ENCODE peak calls at places on chromosomes 1 and 21, in ten cellular contexts. E is EH, B is ELF-1, Y is DND-41, V is foreskin fibroblast, R is cardiac fibroblast, M is T-helper 9 cell, W is NCI-H1105, K is SW480, J is cardiac septum. C is an unnamed sample.

GRCh38 chr1:9039761-9040658 is 13.8 kb upstream of the SLC2A7 start:
- DNase-seq in V (no peak), R (no peak), B (no peak), M (no peak), E (peak; percentile 27), Y (no peak), J (no peak), K (no peak), W (no peak), C (no peak)

GRCh38 chr1:28811766-28812668 is at the start of gene OPRD1:
- DNase-seq in W (peak; percentile 39), B (peak; percentile 47), M (no peak), Y (no peak), J (no peak), E (no peak), V (peak; percentile 28), K (no peak), R (no peak), C (no peak)

GRCh38 chr1:24912359-24913273 is 17.5 kb downstream of the RUNX3 start:
- DNase-seq in V (no peak), J (no peak), E (peak; percentile 28), Y (no peak), R (no peak), B (peak; percentile 81), M (no peak), W (no peak), K (no peak), C (no peak)

GRCh38 chr1:248596615-248597014 is 885 bp downstream of the OR2T10 start:
- DNase-seq in W (no peak), M (no peak), E (no peak), K (no peak), R (peak; percentile 2), Y (peak; percentile 5), V (no peak), J (no peak), B (no peak), C (no peak)

GRCh38 chr21:31135536-31136184 is 97.4 kb upstream of the KRTAP19-8 start:
- DNase-seq in K (no peak), Y (no peak), J (no peak), R (no peak), W (no peak), V (no peak), M (no peak), B (no peak), E (no peak), C (no peak)

GRCh38 chr1:173503391-173503790 is 26.3 kb downstream of the PRDX6 start:
- DNase-seq in M (no peak), Y (no peak), W (no peak), E (peak; percentile 44), R (peak; percentile 19), B (no peak), V (peak; percentile 78), K (no peak), J (no peak), C (peak; percentile 71)

GRCh38 chr21:16116798-16117197 is 387.0 kb downstream of the USP25 start:
- DNase-seq in J (no peak), V (peak; percentile 79), Y (no peak), W (no peak), M (no peak), B (no peak), R (peak; percentile 88), K (no peak), E (peak; percentile 81), C (no peak)

GRCh38 chr1:151612506-151613274 is 840 bp downstream of the SNX27 start:
- DNase-seq in V (peak; percentile 56), E (peak; percentile 43), M (no peak), K (peak; percentile 13), R (peak; percentile 23), B (peak; percentile 14), Y (peak; percentile 57), W (peak; percentile 7), J (no peak), C (no peak)

GRCh38 chr1:224640587-224640986 is 24.5 kb downstream of the CNIH3 start:
- DNase-seq in V (no peak), M (no peak), K (no peak), J (peak; percentile 33), W (no peak), E (peak; percentile 7), R (no peak), Y (no peak), B (peak; percentile 27), C (no peak)

GRCh38 chr1:226702318-226702956 is 36.6 kb downstream of the ITPKB start:
- DNase-seq in Y (no peak), J (no peak), B (peak; percentile 72), E (peak; percentile 67), W (no peak), V (peak; percentile 85), M (no peak), R (peak; percentile 78), K (no peak), C (peak; percentile 46)

GRCh38 chr1:24417681-24418080 is 2.1 kb downstream of the NIPAL3 start:
- DNase-seq in M (no peak), K (no peak), E (peak; percentile 84), V (peak; percentile 48), W (no peak), B (no peak), Y (no peak), R (peak; percentile 51), J (no peak), C (no peak)

GRCh38 chr1:8343464-8344001 is 25.6 kb downstream of the SLC45A1 start:
- DNase-seq in W (no peak), B (no peak), E (peak; percentile 98), M (no peak), J (no peak), V (peak; percentile 98), Y (no peak), K (peak; percentile 58), R (peak; percentile 97), C (no peak)

GRCh38 chr1:99441234-99442095 is 177.2 kb downstream of the PLPPR4 start:
- DNase-seq in V (peak; percentile 59), R (peak; percentile 51), M (no peak), Y (peak; percentile 73), J (no peak), W (no peak), E (peak; percentile 89), B (no peak), K (peak; percentile 60), C (no peak)

GRCh38 chr1:45976623-45977022 is 155.8 kb downstream of the PIK3R3 start:
- DNase-seq in K (no peak), W (no peak), E (no peak), R (no peak), Y (no peak), J (no peak), V (no peak), M (no peak), B (no peak), C (no peak)

GRCh38 chr1:11413907-11414495 is 65.0 kb upstream of the DISP3 start:
- DNase-seq in E (no peak), J (no peak), B (peak; percentile 54), Y (no peak), V (no peak), K (no peak), M (no peak), R (no peak), W (peak; percentile 45), C (no peak)

GRCh38 chr1:58528518-58528917 is 18.0 kb downstream of the OMA1 start:
- DNase-seq in R (peak; percentile 90), E (peak; percentile 76), M (no peak), K (no peak), W (no peak), V (peak; percentile 80), J (no peak), Y (no peak), B (no peak), C (no peak)

GRCh38 chr1:22489823-22490222 is 38.2 kb downstream of the ZBTB40 start:
- DNase-seq in W (no peak), Y (no peak), V (no peak), J (no peak), R (no peak), E (no peak), K (no peak), B (no peak), M (no peak), C (no peak)

GRCh38 chr1:36458910-36459309 is 5.3 kb downstream of the MRPS15 start:
- DNase-seq in W (no peak), M (no peak), K (no peak), Y (no peak), R (no peak), E (no peak), V (no peak), J (no peak), B (no peak), C (no peak)

GRCh38 chr1:203764105-203765028 is 616 bp upstream of the LAX1 start:
- DNase-seq in R (no peak), Y (no peak), E (no peak), B (no peak), M (no peak), J (no peak), V (no peak), W (no peak), K (no peak), C (no peak)

GRCh38 chr1:43241352-43241953 is 28.3 kb upstream of the TMEM125 start:
- DNase-seq in J (no peak), M (no peak), V (peak; percentile 49), K (peak; percentile 82), E (peak; percentile 46), R (peak; percentile 57), W (no peak), B (peak; percentile 69), Y (no peak), C (no peak)

GRCh38 chr1:46996659-46997281 is 26.7 kb upstream of the CYP4X1 start:
- DNase-seq in K (peak; percentile 8), W (no peak), V (no peak), B (no peak), R (no peak), J (no peak), E (no peak), Y (no peak), M (no peak), C (no peak)

GRCh38 chr1:220347654-220348175 is 75.5 kb upstream of the RAB3GAP2 start:
- DNase-seq in K (no peak), W (no peak), E (peak; percentile 7), Y (no peak), R (no peak), V (no peak), J (no peak), M (no peak), B (no peak), C (no peak)

GRCh38 chr1:6513296-6513928 is 21.9 kb upstream of the PLEKHG5 start:
- DNase-seq in B (peak; percentile 89), K (no peak), W (no peak), J (peak; percentile 73), M (no peak), R (no peak), Y (no peak), E (no peak), V (no peak), C (no peak)

GRCh38 chr1:30516505-30516858 is 206.9 kb downstream of the MATN1 start:
- DNase-seq in K (no peak), V (no peak), J (peak; percentile 26), W (no peak), Y (no peak), M (no peak), R (no peak), B (no peak), E (no peak), C (no peak)

GRCh38 chr1:46248122-46248920 is 758 bp downstream of the RAD54L start:
- DNase-seq in Y (peak; percentile 62), R (peak; percentile 28), E (peak; percentile 31), B (peak; percentile 65), J (no peak), V (peak; percentile 24), W (peak; percentile 83), K (peak; percentile 13), M (no peak), C (no peak)

GRCh38 chr1:223394242-223394641 is 1.0 kb downstream of the CCDC185 start:
- DNase-seq in M (no peak), Y (no peak), J (no peak), R (no peak), E (no peak), B (peak; percentile 3), W (no peak), K (no peak), V (no peak), C (no peak)

GRCh38 chr1:29122987-29123870 is 474 bp downstream of the TMEM200B start:
- DNase-seq in J (no peak), Y (no peak), K (no peak), M (peak; percentile 14), B (peak; percentile 62), R (peak; percentile 40), V (peak; percentile 66), W (no peak), E (peak; percentile 48), C (no peak)

GRCh38 chr1:43668956-43669355 is 19.0 kb downstream of the KDM4A start:
- DNase-seq in W (no peak), V (peak; percentile 62), Y (no peak), J (no peak), B (no peak), R (peak; percentile 71), E (peak; percentile 62), K (no peak), M (no peak), C (no peak)

C was measured in DMS 273 treated with DMSO at 0.1 percent for 48 hours.